ENCODE peak calls at places on chromosomes 2 and 18, in four cellular contexts. F is cardiac muscle cell, A is HFFc6, P is AG10803. D is an unnamed sample.

GRCh38 chr2:215145611-215146010 is 7.2 kb upstream of the ABCA12 start:
- DNase-seq in F (peak; percentile 67), A (no peak), P (no peak), D (no peak)

GRCh38 chr18:37778417-37779165 is 213.0 kb upstream of the CELF4 start:
- DNase-seq in F (peak; percentile 70), A (peak; percentile 2), P (peak; percentile 19), D (no peak)

GRCh38 chr2:176093889-176094232 is 1.3 kb downstream of the HOXD13 start:
- DNase-seq in F (no peak), A (no peak), P (no peak), D (no peak)

GRCh38 chr18:22253676-22254075 is 84.3 kb downstream of the GATA6 start:
- DNase-seq in F (peak; percentile 17), A (no peak), P (no peak), D (no peak)

GRCh38 chr2:234410526-234410925 is 86.4 kb downstream of the ARL4C start:
- DNase-seq in F (no peak), A (no peak), P (no peak), D (no peak)

GRCh38 chr2:186848873-186849578 is at the start of gene ZSWIM2:
- DNase-seq in F (peak; percentile 94), A (peak; percentile 77), P (peak; percentile 98), D (peak; percentile 67)

GRCh38 chr2:112726487-112727190 is 5.8 kb downstream of the NT5DC4 start:
- DNase-seq in F (peak; percentile 95), A (peak; percentile 86), P (peak; percentile 88), D (peak; percentile 88)

GRCh38 chr18:26468931-26469340 is 79.4 kb downstream of the KCTD1 start:
- DNase-seq in F (no peak), A (no peak), P (no peak), D (no peak)

GRCh38 chr18:23702606-23703005 is 13.4 kb downstream of the LAMA3 start:
- DNase-seq in F (no peak), A (no peak), P (no peak), D (no peak)

GRCh38 chr2:987789-988188 is 37.1 kb downstream of the SNTG2 start:
- DNase-seq in F (no peak), A (no peak), P (no peak), D (no peak)

GRCh38 chr2:152615177-152615576 is 102.1 kb downstream of the PRPF40A start:
- DNase-seq in F (no peak), A (no peak), P (no peak), D (no peak)

GRCh38 chr2:181813963-181814565 is 77.5 kb upstream of the ITPRID2 start:
- DNase-seq in F (peak; percentile 70), A (peak; percentile 49), P (peak; percentile 38), D (no peak)

GRCh38 chr2:127066942-127067341 is 40.0 kb downstream of the BIN1 start:
- DNase-seq in F (peak; percentile 94), A (no peak), P (peak; percentile 84), D (no peak)

GRCh38 chr18:77035380-77035779 is 97.2 kb downstream of the MBP start:
- DNase-seq in F (no peak), A (no peak), P (no peak), D (no peak)

GRCh38 chr2:230140667-230141066 is 71.9 kb upstream of the SLC16A14 start:
- DNase-seq in F (no peak), A (no peak), P (no peak), D (no peak)

GRCh38 chr2:102235491-102235890 is 48.7 kb downstream of the IL1RL2 start:
- DNase-seq in F (peak; percentile 53), A (no peak), P (no peak), D (no peak)

GRCh38 chr2:50922506-50922905 is 109.4 kb downstream of the NRXN1 start:
- DNase-seq in F (no peak), A (no peak), P (no peak), D (no peak)

GRCh38 chr2:70103531-70104061 is 16.3 kb downstream of the PCBP1 start:
- DNase-seq in F (no peak), A (no peak), P (no peak), D (no peak)

GRCh38 chr2:125567100-125567499 is 1088.9 kb upstream of the GYPC start:
- DNase-seq in F (no peak), A (no peak), P (no peak), D (no peak)

GRCh38 chr2:241140445-241140840 is 8.8 kb downstream of the PASK start:
- DNase-seq in F (no peak), A (no peak), P (no peak), D (no peak)

GRCh38 chr2:24024018-24024417 is 14.1 kb downstream of the MFSD2B start:
- DNase-seq in F (peak; percentile 57), A (peak; percentile 38), P (peak; percentile 21), D (no peak)

GRCh38 chr2:893311-893710 is 57.3 kb upstream of the SNTG2 start:
- DNase-seq in F (peak; percentile 2), A (no peak), P (peak; percentile 6), D (no peak)

GRCh38 chr2:147351789-147352188 is 493.0 kb upstream of the ACVR2A start:
- DNase-seq in F (no peak), A (no peak), P (no peak), D (no peak)

GRCh38 chr2:101387151-101387807 is at the start of gene CREG2:
- DNase-seq in F (peak; percentile 61), A (peak; percentile 76), P (peak; percentile 53), D (no peak)

GRCh38 chr2:241638063-241638660 is 669 bp downstream of the ATG4B start:
- DNase-seq in F (peak; percentile 14), A (no peak), P (no peak), D (no peak)

GRCh38 chr2:232204457-232204931 is 174.1 kb upstream of the ALPP start:
- DNase-seq in F (peak; percentile 12), A (no peak), P (peak; percentile 52), D (no peak)

GRCh38 chr2:148642891-148643416 is 1.6 kb upstream of the EPC2 start:
- DNase-seq in F (peak; percentile 72), A (no peak), P (no peak), D (no peak)

GRCh38 chr2:202084265-202084664 is 11.2 kb downstream of the KIAA2012 start:
- DNase-seq in F (no peak), A (peak; percentile 29), P (no peak), D (no peak)

GRCh38 chr2:231260442-231260841 is 62.0 kb downstream of the ARMC9 start:
- DNase-seq in F (peak; percentile 10), A (no peak), P (no peak), D (no peak)

DNA sequence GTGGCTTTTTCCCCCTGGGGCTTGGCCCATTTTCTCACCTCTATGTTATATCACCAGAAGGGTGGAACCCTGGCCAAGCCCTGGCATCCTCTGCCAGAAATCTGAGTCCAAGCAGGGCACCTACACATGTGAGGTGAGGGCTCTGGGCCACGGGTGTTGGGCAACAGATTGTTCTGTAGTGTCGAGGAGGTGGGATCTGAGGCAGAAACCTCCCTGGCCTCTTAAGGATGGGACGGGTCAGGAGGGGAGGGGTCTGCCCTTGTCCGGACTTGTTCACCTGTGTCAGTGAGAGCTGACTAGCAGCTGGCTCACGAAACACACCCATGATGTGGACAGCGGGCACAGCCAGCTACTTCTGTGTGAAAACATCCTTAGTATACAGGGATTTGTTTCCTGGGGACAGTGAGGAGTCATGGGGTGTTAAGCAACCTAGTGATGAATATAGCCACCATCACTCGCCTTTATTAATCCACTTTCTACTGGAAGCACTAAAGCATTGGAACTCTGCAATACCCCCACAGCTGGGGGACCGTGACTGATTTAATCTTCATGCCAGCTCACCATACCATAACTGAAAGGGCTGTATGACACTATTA is 35.6 kb downstream of the EPAS1 start:
- DNase-seq in F (peak; percentile 46), A (peak; percentile 37), P (peak; percentile 77), D (peak; percentile 97)
- TF ChIP-seq CTCF in F (no peak), A (no peak), P (no peak), D (no peak)

GRCh38 chr2:9375857-9376428 is 47.4 kb downstream of the ITGB1BP1 start:
- DNase-seq in F (no peak), A (no peak), P (no peak), D (no peak)
- TF ChIP-seq CTCF in F (no peak), A (no peak), P (no peak), D (no peak)

GRCh38 chr2:239064891-239065290 is 217.0 kb downstream of the TWIST2 start:
- DNase-seq in F (no peak), A (no peak), P (no peak), D (no peak)
- TF ChIP-seq CTCF in F (no peak), A (no peak), P (no peak), D (no peak)

GRCh38 chr18:36372902-36373301 is 75.4 kb downstream of the FHOD3 start:
- DNase-seq in F (peak; percentile 97), A (no peak), P (peak; percentile 96), D (no peak)
- TF ChIP-seq CTCF in F (peak; percentile 57), A (no peak), P (peak; percentile 49), D (peak; percentile 66)

GRCh38 chr2:46026431-46026830 is 270.8 kb upstream of the EPAS1 start:
- DNase-seq in F (no peak), A (no peak), P (no peak), D (no peak)

GRCh38 chr2:46031124-46031523 is 266.1 kb upstream of the EPAS1 start:
- DNase-seq in F (no peak), A (no peak), P (no peak), D (no peak)

GRCh38 chr2:46030330-46030729 is 266.9 kb upstream of the EPAS1 start:
- DNase-seq in F (no peak), A (no peak), P (no peak), D (no peak)

GRCh38 chr2:46032161-46032813 is 264.9 kb upstream of the EPAS1 start:
- DNase-seq in F (no peak), A (no peak), P (peak; percentile 47), D (no peak)

GRCh38 chr2:46029332-46029811 is 267.8 kb upstream of the EPAS1 start:
- DNase-seq in F (peak; percentile 36), A (no peak), P (peak; percentile 26), D (no peak)
- TF ChIP-seq CTCF in F (peak; percentile 12), A (peak; percentile 56), P (no peak), D (peak; percentile 20)

DNA sequence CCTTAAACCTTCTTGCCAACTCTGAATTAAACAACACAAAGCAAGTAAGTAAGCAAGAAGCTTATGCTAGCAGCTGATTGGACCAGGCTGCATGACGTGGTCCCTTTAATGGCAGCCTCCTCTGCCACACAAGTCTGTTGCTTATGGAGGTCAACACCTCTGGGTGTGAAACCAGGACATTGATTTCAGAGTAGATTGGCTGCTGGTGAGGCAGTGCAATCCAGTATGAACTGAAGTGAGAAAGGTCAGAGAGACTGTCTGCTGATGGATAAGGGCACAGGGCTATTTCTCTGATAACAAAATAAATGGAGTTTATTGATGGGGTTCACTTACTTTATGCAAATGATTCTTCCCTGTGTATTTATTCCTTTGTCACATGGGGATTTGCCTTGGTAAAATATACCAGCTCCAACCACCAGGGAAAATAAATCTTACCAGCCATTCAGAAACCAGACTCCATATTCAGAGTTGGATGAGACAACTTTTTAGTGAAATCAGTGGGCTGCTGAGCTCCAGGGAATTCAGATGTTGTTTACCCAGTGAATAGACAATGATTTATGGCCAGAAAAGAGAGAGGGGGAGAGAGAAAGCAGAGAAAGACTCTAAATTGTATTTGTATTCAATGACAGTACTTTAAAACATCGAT is 112.3 kb upstream of the NCKAP5 start:
- DNase-seq in F (no peak), A (no peak), P (no peak), D (no peak)
- TF ChIP-seq CTCF in F (no peak), A (peak; percentile 52), P (peak; percentile 13), D (no peak)

D was measured in RWPE2.